ENCODE peak calls at places on chromosomes 3 and 15, in six cellular contexts. Z is HCT116, U is trophoblast cell, G is A549, E is mesendoderm, R is OCI-LY7. K is an unnamed sample.
A peak's percentile ranks its signal among the peaks of the same experiment; 100 is the strongest.

GRCh38 chr3:42701371-42702065 is 1.1 kb downstream of the HHATL start:
- DNase-seq in E (peak; percentile 68), U (peak; percentile 59), Z (no peak), R (peak; percentile 27), G (peak; percentile 7), K (peak; percentile 41)

GRCh38 chr3:154191520-154191919 is 70.3 kb downstream of the ARHGEF26 start:
- DNase-seq in G (no peak), E (no peak), Z (no peak), R (no peak), U (peak; percentile 60), K (no peak)

GRCh38 chr15:35596261-35596660 is 50.3 kb upstream of the DPH6 start:
- DNase-seq in U (no peak), G (no peak), Z (no peak), E (no peak), R (no peak), K (peak; percentile 45)

GRCh38 chr3:11455977-11456376 is 183.8 kb downstream of the ATG7 start:
- DNase-seq in R (no peak), U (peak; percentile 72), E (no peak), Z (no peak), G (no peak), K (peak; percentile 47)

GRCh38 chr3:172918165-172918564 is 167.6 kb downstream of the ECT2 start:
- DNase-seq in E (peak; percentile 43), R (no peak), G (no peak), U (no peak), Z (no peak), K (no peak)

GRCh38 chr3:3216401-3216800 is 36.9 kb upstream of the CRBN start:
- DNase-seq in U (peak; percentile 92), Z (no peak), R (no peak), E (no peak), G (no peak), K (no peak)

GRCh38 chr15:68408526-68408925 is 23.4 kb downstream of the ITGA11 start:
- DNase-seq in G (no peak), E (no peak), Z (no peak), R (no peak), U (no peak), K (no peak)

GRCh38 chr3:127658234-127658633 is 14.5 kb upstream of the ABTB1 start:
- DNase-seq in R (no peak), U (no peak), G (no peak), Z (no peak), E (no peak), K (no peak)

GRCh38 chr3:11074007-11074406 is 80.3 kb upstream of the HRH1 start:
- DNase-seq in E (no peak), R (no peak), Z (no peak), G (no peak), U (no peak), K (no peak)

GRCh38 chr15:91853968-91854943 is 748 bp downstream of the SLCO3A1 start:
- DNase-seq in G (peak; percentile 48), Z (no peak), E (peak; percentile 57), R (peak; percentile 80), U (peak; percentile 27), K (peak; percentile 73)

GRCh38 chr3:111737712-111738097 is 121.4 kb upstream of the PHLDB2 start:
- DNase-seq in Z (no peak), E (no peak), R (no peak), G (peak; percentile 48), U (no peak), K (peak; percentile 94)

GRCh38 chr3:171261487-171261886 is 198.7 kb downstream of the TNIK start:
- DNase-seq in G (peak; percentile 61), U (no peak), Z (peak; percentile 69), E (no peak), R (no peak), K (no peak)

GRCh38 chr3:171262431-171262830 is 197.8 kb downstream of the TNIK start:
- DNase-seq in R (no peak), E (no peak), Z (no peak), G (no peak), U (no peak), K (peak; percentile 57)

GRCh38 chr3:171258316-171258715 is 201.9 kb downstream of the TNIK start:
- DNase-seq in Z (peak; percentile 56), U (no peak), R (no peak), E (peak; percentile 52), G (no peak), K (peak; percentile 28)

GRCh38 chr3:171260899-171261298 is 199.3 kb downstream of the TNIK start:
- DNase-seq in R (no peak), U (no peak), G (no peak), E (no peak), Z (peak; percentile 69), K (no peak)

GRCh38 chr3:171260430-171260829 is 199.8 kb downstream of the TNIK start:
- DNase-seq in G (no peak), R (no peak), E (no peak), Z (no peak), U (no peak), K (no peak)
- H3K4me2 ChIP-seq in G (no peak overlapping the region), R (no peak overlapping the region), E (no peak overlapping the region), Z (peak overlapping the region; percentile 66), U (no peak overlapping the region), K (no peak overlapping the region)

DNA sequence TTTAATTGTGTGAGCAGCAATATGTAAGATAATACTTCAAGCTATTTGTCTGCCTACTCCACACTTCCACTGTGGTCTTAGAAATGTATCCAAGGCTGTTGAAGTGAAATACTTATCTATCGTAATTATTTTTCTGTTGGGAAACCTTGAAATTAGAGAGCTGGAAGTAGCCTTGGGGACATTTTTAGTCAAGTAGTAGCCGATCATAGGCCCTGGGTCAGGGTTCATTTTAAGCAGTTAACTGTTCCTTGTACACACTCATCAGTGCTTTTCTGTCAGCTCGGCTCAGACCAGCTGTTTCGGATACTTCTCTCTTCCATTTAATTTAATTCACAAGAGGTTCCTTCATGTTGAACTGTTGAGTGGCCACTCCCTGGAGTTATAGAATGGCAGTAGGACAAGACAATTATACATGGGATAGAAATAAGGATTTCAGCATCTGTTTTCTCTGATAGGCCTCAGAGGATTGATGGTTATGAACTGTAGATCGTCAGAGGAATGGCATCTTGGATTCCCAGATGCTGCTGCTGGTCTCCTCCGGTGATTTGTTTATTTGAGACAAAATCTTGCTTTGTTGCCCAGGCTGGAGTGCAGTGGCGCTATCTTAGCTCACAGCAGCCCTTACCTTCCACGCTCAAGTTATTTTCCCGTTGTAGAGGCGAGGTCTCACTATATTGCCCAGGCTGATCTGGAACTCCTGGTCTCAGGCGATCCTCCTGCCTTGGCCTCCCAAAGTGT is 17.2 kb downstream of the USP3 start:
- DNase-seq in E (no peak), Z (no peak), R (no peak), U (peak; percentile 82), G (no peak), K (peak; percentile 51)
- H3K4me2 ChIP-seq in E (no peak overlapping the region), Z (no peak overlapping the region), R (no peak overlapping the region), U (no peak overlapping the region), G (no peak overlapping the region), K (peak overlapping the region; percentile 16)

GRCh38 chr3:20323307-20323927 is 137.4 kb upstream of the SGO1 start:
- DNase-seq in E (peak; percentile 59), R (no peak), Z (no peak), U (peak; percentile 75), G (no peak), K (no peak)
- H3K4me2 ChIP-seq in E (no peak overlapping the region), R (no peak overlapping the region), Z (no peak overlapping the region), U (no peak overlapping the region), G (no peak overlapping the region), K (no peak overlapping the region)

GRCh38 chr15:64229129-64229724 is 66.4 kb upstream of the PPIB start:
- DNase-seq in R (no peak), U (no peak), G (no peak), Z (no peak), E (no peak), K (no peak)

GRCh38 chr15:64236156-64236555 is 73.3 kb upstream of the PPIB start:
- DNase-seq in G (no peak), U (no peak), R (no peak), E (no peak), Z (no peak), K (no peak)

GRCh38 chr15:64235552-64235951 is 72.7 kb upstream of the PPIB start:
- DNase-seq in E (no peak), U (peak; percentile 39), Z (no peak), G (no peak), R (no peak), K (no peak)

GRCh38 chr15:64233299-64233698 is 70.5 kb upstream of the PPIB start:
- DNase-seq in U (no peak), Z (no peak), G (no peak), R (no peak), E (no peak), K (no peak)

DNA sequence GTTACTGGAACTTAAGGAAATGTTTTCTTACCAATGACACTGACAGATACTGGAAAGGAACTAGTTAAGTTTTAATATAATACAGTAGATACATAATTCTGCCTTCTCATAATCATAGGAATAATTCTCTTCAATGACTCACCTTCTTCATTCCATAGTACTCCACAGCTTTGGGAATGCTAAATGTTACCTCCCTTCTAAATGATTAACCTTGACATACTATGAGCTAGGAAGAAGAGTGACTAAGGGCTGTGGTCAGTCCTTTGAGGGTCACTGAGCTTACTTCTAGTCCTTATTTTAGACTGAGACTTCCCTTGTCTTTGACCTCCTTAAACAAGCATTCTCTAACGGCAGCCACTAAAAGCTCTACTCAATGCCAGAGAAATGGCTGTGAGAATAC is 69.6 kb upstream of the PPIB start:
- DNase-seq in E (no peak), R (no peak), U (no peak), G (peak; percentile 72), Z (no peak), K (peak; percentile 79)
- H3K4me2 ChIP-seq in E (no peak overlapping the region), R (no peak overlapping the region), U (no peak overlapping the region), G (peak overlapping the region; percentile 67), Z (peak overlapping the region; percentile 52), K (peak overlapping the region; percentile 62)

GRCh38 chr3:123342631-123343080 is 106.2 kb downstream of the ADCY5 start:
- DNase-seq in R (no peak), Z (no peak), G (no peak), E (no peak), U (no peak), K (no peak)
- H3K4me2 ChIP-seq in R (no peak overlapping the region), Z (no peak overlapping the region), G (no peak overlapping the region), E (no peak overlapping the region), U (no peak overlapping the region), K (no peak overlapping the region)

GRCh38 chr3:38655708-38656300 is 6.3 kb upstream of the SCN5A start:
- DNase-seq in R (peak; percentile 51), E (peak; percentile 89), U (peak; percentile 73), G (peak; percentile 64), Z (peak; percentile 50), K (peak; percentile 51)
- H3K4me2 ChIP-seq in R (no peak overlapping the region), E (no peak overlapping the region), U (no peak overlapping the region), G (no peak overlapping the region), Z (peak overlapping the region; percentile 21), K (no peak overlapping the region)

GRCh38 chr3:32401541-32402052 is 9.9 kb downstream of the CMTM7 start:
- DNase-seq in G (peak; percentile 64), R (peak; percentile 84), U (peak; percentile 51), E (peak; percentile 92), Z (no peak), K (peak; percentile 88)
- H3K4me2 ChIP-seq in G (peak overlapping the region; percentile 94), R (peak overlapping the region; percentile 79), U (peak overlapping the region; percentile 60), E (peak overlapping the region; percentile 70), Z (no peak overlapping the region), K (peak overlapping the region; percentile 83)

GRCh38 chr3:19334120-19334519 is 185.8 kb downstream of the KCNH8 start:
- DNase-seq in Z (no peak), R (no peak), G (no peak), U (no peak), E (no peak), K (no peak)
- H3K4me2 ChIP-seq in Z (no peak overlapping the region), R (no peak overlapping the region), G (no peak overlapping the region), U (no peak overlapping the region), E (no peak overlapping the region), K (no peak overlapping the region)

K was measured in GM23248.